ENCODE peak calls at places on chromosome 20, in five cellular contexts. P is K562, F is SK-N-SH, J is H1, T is HepG2. D is an unnamed sample.

GRCh38 chr20:58718729-58719128 is 26.1 kb downstream of the NPEPL1 start:
- DNase-seq in P (no peak), F (no peak), J (no peak), T (no peak), D (no peak)

GRCh38 chr20:23399568-23400241 is 21.6 kb downstream of the NAPB start:
- DNase-seq in P (peak), F (no peak), J (no peak), T (no peak), D (no peak)

GRCh38 chr20:53899351-53900167 is 170.8 kb downstream of the BCAS1 start:
- DNase-seq in P (no peak), F (peak), J (no peak), T (no peak), D (peak)

GRCh38 chr20:57795977-57796560 is 86.3 kb upstream of the PMEPA1 start:
- DNase-seq in P (no peak), F (no peak), J (no peak), T (no peak), D (no peak)

GRCh38 chr20:23161244-23161875 is 75.2 kb upstream of the CD93 start:
- DNase-seq in P (no peak), F (no peak), J (no peak), T (no peak), D (peak)

GRCh38 chr20:8964944-8965562 is 103.8 kb upstream of the PLCB4 start:
- DNase-seq in P (no peak), F (no peak), J (no peak), T (no peak), D (no peak)

GRCh38 chr20:992801-993535 is 9.1 kb downstream of the RSPO4 start:
- DNase-seq in P (no peak), F (no peak), J (no peak), T (no peak), D (no peak)

GRCh38 chr20:50628853-50629674 is 62.3 kb downstream of the RIPOR3 start:
- DNase-seq in P (no peak), F (no peak), J (no peak), T (no peak), D (no peak)

GRCh38 chr20:10555865-10556308 is 117.9 kb downstream of the JAG1 start:
- DNase-seq in P (no peak), F (no peak), J (no peak), T (peak), D (no peak)

GRCh38 chr20:5397418-5397817 is 80.7 kb upstream of the PROKR2 start:
- DNase-seq in P (no peak), F (no peak), J (no peak), T (no peak), D (no peak)

GRCh38 chr20:7505152-7505834 is 435.0 kb downstream of the HAO1 start:
- DNase-seq in P (no peak), F (no peak), J (no peak), T (no peak), D (no peak)

GRCh38 chr20:19692100-19692499 is 66.0 kb upstream of the RIN2 start:
- DNase-seq in P (no peak), F (no peak), J (no peak), T (no peak), D (no peak)

GRCh38 chr20:54173653-54174451 is at the start of gene CYP24A1:
- DNase-seq in P (no peak), F (peak), J (no peak), T (peak), D (peak)

GRCh38 chr20:8132632-8133587 is 844 bp downstream of the PLCB1 start:
- DNase-seq in P (no peak), F (no peak), J (no peak), T (no peak), D (peak)

GRCh38 chr20:50957276-50957675 is 1.1 kb downstream of the DPM1 start:
- DNase-seq in P (no peak), F (no peak), J (no peak), T (no peak), D (no peak)

GRCh38 chr20:11995750-11996567 is 78.3 kb downstream of the BTBD3 start:
- DNase-seq in P (no peak), F (no peak), J (no peak), T (no peak), D (no peak)

GRCh38 chr20:57535297-57535696 is 10.4 kb upstream of the CTCFL start:
- DNase-seq in P (peak), F (no peak), J (no peak), T (no peak), D (no peak)

GRCh38 chr20:46551508-46552280 is 1.2 kb upstream of the OCSTAMP start:
- DNase-seq in P (no peak), F (no peak), J (no peak), T (peak), D (no peak)
- TF ChIP-seq GABPA in P (no peak), F (no peak), J (no peak), T (no peak), D (no peak)

DNA sequence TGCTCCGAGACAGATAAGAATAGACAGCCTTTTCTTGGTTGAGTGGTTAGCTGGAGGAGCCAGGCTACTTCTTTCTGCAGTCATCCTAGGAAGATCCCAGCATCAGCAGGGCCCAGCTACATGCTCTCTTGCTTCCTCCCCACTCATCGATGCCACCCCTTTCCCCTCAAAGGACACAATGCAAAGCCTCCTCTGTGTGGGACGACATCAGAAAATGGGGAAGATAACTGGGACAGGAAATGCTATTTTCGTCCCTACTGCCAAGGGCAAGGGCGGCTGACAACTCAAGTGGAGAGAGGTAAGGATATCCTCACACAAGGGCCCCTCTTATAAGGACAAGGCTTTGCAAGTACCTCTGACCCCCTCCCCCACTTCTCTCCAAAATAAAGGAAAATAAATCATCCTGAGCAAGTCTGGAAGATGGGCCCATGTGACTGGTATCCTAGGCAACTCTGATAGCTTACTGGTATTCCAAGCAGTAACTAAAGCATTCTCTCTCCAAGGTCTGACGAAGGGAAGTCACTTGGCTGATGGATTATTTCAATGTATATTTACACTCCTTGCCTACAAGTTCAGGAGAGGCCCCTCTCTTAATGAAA is 11.4 kb downstream of the ELMO2 start:
- DNase-seq in P (no peak), F (no peak), J (no peak), T (no peak), D (no peak)
- TF ChIP-seq GABPA in P (no peak), F (no peak), J (no peak), T (no peak), D (no peak)

DNA sequence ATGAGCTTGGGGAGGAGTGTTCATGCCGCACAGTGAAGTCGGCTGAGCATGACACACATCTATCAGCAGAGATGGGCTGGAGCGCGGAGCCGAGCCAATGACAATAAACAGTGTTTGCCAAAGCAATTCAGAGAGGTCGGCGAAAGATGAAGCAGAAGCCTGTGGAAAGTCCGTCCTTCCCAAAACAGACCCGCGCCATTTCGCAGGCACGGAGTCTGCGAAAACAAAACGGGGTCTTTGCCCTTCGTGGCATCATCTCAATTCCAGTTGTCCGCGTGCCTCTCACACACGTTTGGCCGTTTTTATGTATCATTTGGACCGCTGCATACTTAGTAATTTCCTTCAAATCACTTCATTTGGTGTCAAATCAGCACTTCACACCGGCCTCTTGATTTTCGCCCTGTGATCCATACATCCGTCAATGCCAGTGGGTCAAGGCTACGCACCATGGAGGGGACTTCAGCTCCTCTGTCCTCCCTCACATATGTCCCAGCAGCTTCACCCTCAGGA is 71.3 kb downstream of the SULF2 start:
- DNase-seq in P (no peak), F (no peak), J (no peak), T (peak), D (no peak)
- TF ChIP-seq GABPA in P (no peak), F (no peak), J (no peak), T (no peak), D (no peak)

DNA sequence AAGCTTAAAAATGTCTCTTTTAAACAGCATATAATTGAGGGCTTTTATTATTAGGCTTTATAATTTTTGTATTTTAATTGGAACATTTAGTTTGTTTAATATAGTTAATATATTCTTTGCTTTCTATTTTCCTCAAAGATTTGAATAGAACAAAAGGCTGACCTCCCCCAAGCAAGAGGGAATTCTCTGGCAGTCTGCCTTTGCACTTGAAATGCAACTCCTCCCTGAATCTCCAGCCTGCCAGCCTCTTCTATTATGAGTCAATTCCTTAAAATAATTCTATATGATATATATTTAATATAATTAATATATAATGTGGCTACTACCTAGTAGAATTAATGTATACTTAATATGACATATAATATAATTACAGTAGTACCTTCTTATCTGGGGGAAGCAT is 69.2 kb downstream of the PTPRA start:
- DNase-seq in P (no peak), F (no peak), J (no peak), T (no peak), D (no peak)
- TF ChIP-seq GABPA in P (no peak), F (no peak), J (no peak), T (no peak), D (no peak)

GRCh38 chr20:15656124-15656523 is 917.1 kb downstream of the KIF16B start:
- DNase-seq in P (no peak), F (no peak), J (no peak), T (no peak), D (no peak)

GRCh38 chr20:15658295-15658694 is 915.0 kb downstream of the KIF16B start:
- DNase-seq in P (no peak), F (no peak), J (no peak), T (no peak), D (no peak)

GRCh38 chr20:15653396-15654207 is 919.6 kb downstream of the KIF16B start:
- DNase-seq in P (no peak), F (no peak), J (no peak), T (no peak), D (no peak)

DNA sequence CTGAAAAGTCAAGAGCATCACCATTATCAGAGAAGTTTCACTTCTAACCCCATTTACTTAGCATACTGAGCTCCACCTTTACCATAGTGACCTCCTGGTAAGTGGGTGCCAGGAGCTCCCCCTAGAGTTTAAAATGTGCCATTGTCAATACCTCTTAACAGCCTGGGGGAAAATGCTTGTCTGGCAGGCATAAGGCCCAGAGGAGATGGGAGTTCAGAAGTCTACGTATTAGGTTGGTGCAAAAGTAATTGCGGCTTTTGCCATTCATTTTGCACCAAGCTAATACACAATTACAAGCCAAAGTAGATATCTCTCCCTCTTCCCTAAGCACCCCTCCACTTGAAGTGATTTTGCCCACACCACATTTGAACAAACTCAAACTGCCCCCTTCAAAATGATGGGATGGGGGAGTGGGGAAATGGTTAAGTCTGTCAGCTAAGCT is 919.0 kb downstream of the KIF16B start:
- DNase-seq in P (peak), F (peak), J (peak), T (peak), D (peak)
- TF ChIP-seq GABPA in P (no peak), F (no peak), J (no peak), T (no peak), D (no peak)

GRCh38 chr20:41116282-41116960 is 20.9 kb upstream of the PLCG1 start:
- DNase-seq in P (peak), F (no peak), J (no peak), T (no peak), D (no peak)

GRCh38 chr20:41111578-41111951 is 25.8 kb upstream of the PLCG1 start:
- DNase-seq in P (no peak), F (no peak), J (no peak), T (no peak), D (no peak)

GRCh38 chr20:41108531-41108930 is 28.8 kb upstream of the PLCG1 start:
- DNase-seq in P (no peak), F (no peak), J (no peak), T (no peak), D (no peak)

GRCh38 chr20:41110012-41110411 is 27.3 kb upstream of the PLCG1 start:
- DNase-seq in P (no peak), F (no peak), J (no peak), T (no peak), D (no peak)

GRCh38 chr20:41110930-41111577 is 26.3 kb upstream of the PLCG1 start:
- DNase-seq in P (no peak), F (no peak), J (no peak), T (peak), D (no peak)
- TF ChIP-seq GABPA in P (no peak), F (no peak), J (no peak), T (no peak), D (no peak)

DNA sequence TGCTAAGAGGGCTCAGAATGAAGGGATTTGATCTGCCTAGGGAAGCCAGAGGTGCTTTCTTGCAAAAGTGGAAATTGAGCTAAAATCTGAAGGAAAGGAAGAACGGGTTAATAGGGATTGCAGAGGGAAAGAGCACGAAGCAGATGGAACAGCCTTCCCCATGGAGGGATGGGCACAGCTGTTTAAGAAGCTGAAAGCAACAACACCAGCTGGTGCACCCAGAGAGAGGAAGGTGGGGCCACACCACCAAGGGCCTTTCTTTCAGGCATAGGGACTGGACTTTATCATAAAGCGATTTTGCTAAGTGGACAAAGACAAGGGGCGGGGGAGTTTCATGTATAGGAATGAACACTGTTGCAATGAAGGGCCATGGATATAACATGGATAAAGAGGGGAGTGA is 65.8 kb upstream of the SNRPB2 start:
- DNase-seq in P (no peak), F (no peak), J (no peak), T (no peak), D (no peak)
- TF ChIP-seq GABPA in P (no peak), F (no peak), J (no peak), T (no peak), D (no peak)

GRCh38 chr20:63071541-63072181 is 64.9 kb upstream of the BHLHE23 start:
- DNase-seq in P (peak), F (peak), J (peak), T (no peak), D (no peak)
- TF ChIP-seq GABPA in P (no peak), F (no peak), J (no peak), T (no peak), D (no peak)

DNA sequence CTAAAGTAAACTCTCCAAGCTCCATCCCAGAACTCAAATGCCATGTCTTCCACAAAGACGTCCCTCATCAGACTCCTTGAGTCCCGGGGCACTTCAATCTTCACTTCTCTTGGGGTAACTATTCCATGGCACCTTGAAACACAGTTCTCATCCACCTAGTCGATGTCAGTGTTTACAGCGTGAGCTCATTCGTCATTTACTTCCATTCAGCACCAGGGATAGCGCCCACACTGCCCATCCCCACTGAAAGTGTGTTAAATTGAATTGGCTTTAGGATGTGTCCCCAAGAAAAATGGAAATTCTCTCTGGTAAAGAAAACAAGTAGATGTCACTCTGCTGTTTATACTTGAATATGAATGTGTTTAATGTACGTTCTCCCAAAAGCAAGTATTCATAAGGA is 31.3 kb downstream of the KCNK15 start:
- DNase-seq in P (no peak), F (no peak), J (no peak), T (peak), D (no peak)
- TF ChIP-seq GABPA in P (no peak), F (no peak), J (no peak), T (no peak), D (no peak)

GRCh38 chr20:61049684-61050083 is 202.4 kb upstream of the CDH4 start:
- DNase-seq in P (no peak), F (no peak), J (no peak), T (no peak), D (no peak)
- TF ChIP-seq GABPA in P (no peak), F (no peak), J (no peak), T (no peak), D (no peak)

D was measured in HL-60.